ENCODE peak calls at places on chromosome 18, in four cellular contexts. S is PC-3, M is astrocyte, X is H9. B is an unnamed sample.

GRCh38 chr18:74116628-74117554 is 30.7 kb downstream of the FBXO15 start:
- DNase-seq in S (peak; percentile 60), M (peak; percentile 13), X (peak; percentile 67), B (peak; percentile 3)

GRCh38 chr18:25349926-25350560 is 1.9 kb downstream of the ZNF521 start:
- DNase-seq in S (no peak), M (no peak), X (peak; percentile 41), B (no peak)

GRCh38 chr18:10524507-10525425 is 1.1 kb upstream of the NAPG start:
- DNase-seq in S (peak; percentile 44), M (peak; percentile 79), X (no peak), B (no peak)

GRCh38 chr18:78801011-78801410 is 178.6 kb upstream of the SALL3 start:
- DNase-seq in S (no peak), M (no peak), X (no peak), B (no peak)

GRCh38 chr18:9431296-9431695 is 44.0 kb upstream of the RALBP1 start:
- DNase-seq in S (no peak), M (no peak), X (no peak), B (no peak)

GRCh38 chr18:11429876-11430275 is 179.5 kb upstream of the SLC35G4 start:
- DNase-seq in S (no peak), M (no peak), X (no peak), B (no peak)

GRCh38 chr18:77899972-77900754 is 650.5 kb downstream of the GALR1 start:
- DNase-seq in S (peak; percentile 47), M (peak; percentile 2), X (peak; percentile 81), B (no peak)

GRCh38 chr18:27825735-27826477 is 351.0 kb downstream of the CDH2 start:
- DNase-seq in S (peak; percentile 73), M (no peak), X (no peak), B (no peak)

GRCh38 chr18:76613721-76614120 is 118.7 kb upstream of the ZNF516 start:
- DNase-seq in S (no peak), M (no peak), X (no peak), B (no peak)

GRCh38 chr18:34258176-34258575 is 33.5 kb upstream of the NOL4 start:
- DNase-seq in S (no peak), M (no peak), X (no peak), B (no peak)

GRCh38 chr18:40402052-40402451 is 1553.0 kb upstream of the PIK3C3 start:
- DNase-seq in S (no peak), M (no peak), X (no peak), B (no peak)

DNA sequence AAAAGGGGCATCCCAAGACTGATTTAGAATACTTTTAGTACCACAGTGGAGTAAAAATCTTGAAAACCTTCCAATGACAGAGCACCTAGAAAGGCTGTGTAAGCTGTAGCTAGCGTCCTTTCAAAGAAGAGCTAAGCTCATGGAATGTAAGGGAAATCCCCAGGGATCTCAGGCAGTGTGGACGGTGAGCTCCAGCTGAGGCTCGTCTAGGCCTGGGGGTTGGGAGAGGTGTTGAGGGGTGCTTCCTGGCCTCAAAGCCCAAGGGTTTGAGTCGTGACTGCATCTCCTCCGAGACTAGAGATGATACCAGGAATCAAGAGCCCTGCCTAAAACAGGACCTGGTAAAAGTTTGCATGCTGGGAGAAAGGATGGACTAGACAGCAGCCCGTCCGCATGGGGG is 7.6 kb downstream of the CTIF start:
- DNase-seq in S (no peak), M (peak; percentile 54), X (no peak), B (no peak)
- H3K27ac ChIP-seq in S (no peak overlapping the region), M (peak overlapping the region; percentile 57), X (no peak overlapping the region), B (peak overlapping the region; percentile 85)

GRCh38 chr18:43662657-43663056 is 385.4 kb upstream of the SYT4 start:
- DNase-seq in S (peak; percentile 38), M (peak; percentile 91), X (no peak), B (no peak)
- H3K4me2 ChIP-seq in S (peak overlapping the region; percentile 31), M (peak overlapping the region; percentile 69), X (no peak overlapping the region), B (no peak overlapping the region)

DNA sequence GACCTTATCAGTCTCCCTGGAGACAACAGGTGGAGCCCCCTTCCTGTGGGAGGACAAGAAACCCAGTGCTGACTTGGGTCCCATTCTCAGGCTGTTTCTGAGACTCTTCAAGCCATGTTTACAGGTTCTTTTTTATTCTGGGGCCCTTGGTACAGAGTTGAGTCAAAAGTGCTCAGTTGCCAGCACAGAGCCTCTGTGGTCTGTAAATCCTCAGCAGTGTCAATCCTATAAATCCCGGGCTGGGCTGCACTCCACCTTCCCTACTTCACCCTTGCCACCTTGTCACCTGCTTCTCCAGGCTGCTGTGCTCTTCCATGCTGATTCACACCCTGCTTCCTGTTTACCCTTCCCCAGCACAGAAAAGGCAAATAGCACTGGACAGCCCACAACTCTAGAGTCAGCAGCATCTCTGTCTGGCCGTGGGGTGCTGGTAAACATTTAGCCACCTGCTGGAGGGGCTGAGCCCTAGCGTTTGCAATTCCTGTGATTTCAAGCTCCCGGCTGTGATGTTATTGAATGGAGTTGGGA is 74.7 kb downstream of the TNFRSF11A start:
- DNase-seq in S (peak; percentile 93), M (no peak), X (peak; percentile 61), B (peak; percentile 46)
- TF ChIP-seq CTCF in S (peak; percentile 78), M (peak; percentile 4), X (peak; percentile 68), B (peak; percentile 52)

GRCh38 chr18:31942999-31943894 is at the start of gene TRAPPC8:
- DNase-seq in S (peak; percentile 80), M (peak; percentile 97), X (peak; percentile 99), B (peak; percentile 98)

GRCh38 chr18:31942301-31942998 is 478 bp downstream of the TRAPPC8 start:
- DNase-seq in S (no peak), M (peak; percentile 54), X (peak; percentile 34), B (peak; percentile 73)

GRCh38 chr18:31950620-31951019 is 7.7 kb upstream of the TRAPPC8 start:
- DNase-seq in S (no peak), M (no peak), X (no peak), B (no peak)

GRCh38 chr18:31943895-31944816 is 1.2 kb upstream of the TRAPPC8 start:
- DNase-seq in S (no peak), M (no peak), X (no peak), B (peak; percentile 4)

GRCh38 chr18:31946305-31947046 is 3.5 kb upstream of the TRAPPC8 start:
- DNase-seq in S (no peak), M (no peak), X (peak; percentile 58), B (no peak)
- H3K27ac ChIP-seq in S (no peak overlapping the region), M (no peak overlapping the region), X (peak overlapping the region; percentile 49), B (no peak overlapping the region)